ENCODE peak calls at places on chromosomes 16 and 17, in ten cellular contexts. X is iPS-NIHi11; H is stimulated activated CD4-positive, alpha-beta T cell treated with anti-CD3 and anti-CD28 coated beads, Interleukin-2, amount 100 ng/mL, for 4 hours; K is GM06990; Y is CD4-positive, alpha-beta T cell; J is non-pigmented ciliary epithelial cell; E is fibroblast of mammary gland; L is T-helper 9 cell; V is left lung; A is GM13976. N is an unnamed sample.

GRCh38 chr16:57873218-57873617 is 70.9 kb upstream of the KIFC3 start:
- DNase-seq in K (no peak), E (no peak), L (no peak), J (no peak), H (no peak), V (no peak), X (peak), Y (no peak), A (no peak), N (no peak)

GRCh38 chr16:70779361-70779760 is 21.6 kb downstream of the VAC14 start:
- DNase-seq in K (no peak), E (peak), Y (no peak), H (no peak), V (no peak), J (no peak), L (no peak), A (no peak), X (no peak), N (no peak)

GRCh38 chr16:12646490-12647274 is 157.0 kb downstream of the CPPED1 start:
- DNase-seq in K (peak), L (no peak), A (no peak), Y (no peak), E (peak), J (no peak), H (peak), V (no peak), X (no peak), N (peak)

GRCh38 chr17:78839762-78840529 is 668 bp downstream of the USP36 start:
- DNase-seq in L (peak), J (no peak), K (peak), V (peak), Y (peak), X (peak), E (peak), A (peak), H (peak), N (peak)

GRCh38 chr16:60329110-60329509 is 1595.0 kb upstream of the GOT2 start:
- DNase-seq in V (no peak), L (no peak), K (no peak), H (no peak), E (no peak), Y (no peak), J (peak), A (no peak), X (no peak), N (no peak)

GRCh38 chr16:78925071-78925714 is 675.3 kb downstream of the MAF start:
- DNase-seq in H (peak), A (peak), X (peak), K (peak), Y (peak), E (peak), J (no peak), L (no peak), V (no peak), N (peak)

GRCh38 chr16:67249762-67250327 is 1.1 kb downstream of the SLC9A5 start:
- DNase-seq in E (no peak), A (no peak), K (no peak), V (no peak), H (no peak), L (no peak), X (no peak), Y (no peak), J (no peak), N (no peak)

GRCh38 chr16:87620201-87620495 is 17.8 kb downstream of the JPH3 start:
- DNase-seq in E (no peak), L (no peak), J (no peak), V (no peak), Y (no peak), A (no peak), H (no peak), X (peak), K (no peak), N (no peak)

GRCh38 chr17:61794792-61795191 is 68.5 kb downstream of the BRIP1 start:
- DNase-seq in L (no peak), A (no peak), K (no peak), X (no peak), V (no peak), J (no peak), H (no peak), E (no peak), Y (no peak), N (no peak)

GRCh38 chr16:80459331-80459777 is 81.4 kb upstream of the DYNLRB2 start:
- DNase-seq in H (no peak), E (peak), J (no peak), V (no peak), K (no peak), L (no peak), X (no peak), Y (no peak), A (no peak), N (no peak)